ENCODE peak calls at places on chromosomes 13 and 19, in six cellular contexts. Y is MCF 10A, J is tibial artery, Z is heart right ventricle, P is B cell, I is PC-3. W is an unnamed sample.

GRCh38 chr13:65240773-65241172 is 1989.4 kb downstream of the PCDH9 start:
- DNase-seq in Y (no peak), J (no peak), Z (no peak), P (no peak), I (no peak), W (no peak)

GRCh38 chr19:5145521-5146511 is 176.9 kb downstream of the KDM4B start:
- DNase-seq in Y (no peak), J (peak), Z (no peak), P (peak), I (no peak), W (no peak)

GRCh38 chr19:7013678-7014077 is 7.6 kb downstream of the MBD3L2B start:
- DNase-seq in Y (peak), J (no peak), Z (no peak), P (no peak), I (peak), W (peak)

GRCh38 chr19:1063030-1063908 is 3.7 kb upstream of the ARHGAP45 start:
- DNase-seq in Y (peak), J (no peak), Z (no peak), P (peak), I (peak), W (peak)

GRCh38 chr19:57088125-57088524 is 31.7 kb upstream of the USP29 start:
- DNase-seq in Y (no peak), J (no peak), Z (no peak), P (no peak), I (no peak), W (no peak)

GRCh38 chr19:55479451-55480230 is 3.2 kb downstream of the ZNF628 start:
- DNase-seq in Y (no peak), J (no peak), Z (no peak), P (no peak), I (no peak), W (no peak)

GRCh38 chr19:408441-409005 is 424 bp downstream of the C2CD4C start:
- DNase-seq in Y (no peak), J (peak), Z (no peak), P (peak), I (no peak), W (peak)

GRCh38 chr13:45393941-45394570 is 24.1 kb downstream of the SLC25A30 start:
- DNase-seq in Y (peak), J (no peak), Z (peak), P (peak), I (peak), W (peak)

GRCh38 chr19:49229416-49229815 is 71.8 kb downstream of the TRPM4 start:
- DNase-seq in Y (no peak), J (no peak), Z (no peak), P (no peak), I (no peak), W (no peak)

DNA sequence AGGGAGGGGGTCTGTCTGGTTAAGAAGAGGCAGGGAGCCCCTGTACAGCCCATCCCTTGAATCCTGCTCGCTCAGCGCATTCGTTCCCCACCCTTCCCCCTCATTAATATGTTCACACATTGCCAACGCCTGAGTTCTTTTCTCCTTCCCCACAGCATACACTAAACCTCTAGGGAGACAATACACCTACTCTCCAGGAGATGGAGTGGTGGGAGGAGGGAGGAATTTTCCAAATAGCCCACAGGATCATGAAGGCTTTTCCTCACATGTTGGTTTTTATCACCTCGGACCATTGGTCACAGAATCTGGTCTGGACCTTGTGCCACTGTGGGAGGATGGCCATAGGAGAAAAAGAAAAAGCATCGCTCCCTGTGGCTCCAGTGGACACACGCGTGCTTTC is 294.9 kb downstream of the SHISA2 start:
- DNase-seq in Y (no peak), J (no peak), Z (no peak), P (no peak), I (no peak), W (no peak)
- TF ChIP-seq CTCF in Y (no peak), J (no peak), Z (no peak), P (no peak), I (peak), W (no peak)

DNA sequence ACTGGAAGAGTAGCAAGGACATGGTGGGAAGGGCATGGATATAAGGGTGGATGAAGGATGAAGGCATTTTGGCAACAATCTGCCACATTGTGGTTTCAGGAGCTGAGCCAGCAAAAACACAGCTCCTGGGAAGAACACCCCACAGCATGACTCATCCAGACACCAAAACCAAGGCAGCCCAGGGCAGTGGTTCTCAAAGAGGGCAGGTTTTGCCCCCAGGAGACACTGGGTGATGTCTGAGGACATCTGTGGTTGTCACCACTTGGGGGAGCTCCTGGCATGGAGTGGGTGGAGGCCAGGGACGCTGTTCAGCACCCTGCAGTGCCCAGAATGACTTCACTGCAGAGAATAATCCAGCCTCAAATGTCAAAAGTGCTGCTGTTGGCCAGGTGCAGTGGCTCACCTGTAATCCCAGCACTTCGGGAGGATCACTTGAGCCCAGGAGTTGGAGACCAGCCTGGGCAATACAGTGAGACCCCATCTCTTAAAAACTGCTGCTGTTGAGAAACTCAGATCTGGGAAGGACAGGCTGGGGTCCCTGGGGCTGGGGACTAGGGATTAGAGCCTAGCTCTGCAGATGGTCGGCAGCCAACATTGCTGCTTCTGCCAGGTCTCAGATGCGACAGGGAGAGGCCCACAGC is 16.1 kb downstream of the ZFR2 start:
- DNase-seq in Y (peak), J (no peak), Z (peak), P (peak), I (peak), W (no peak)
- TF ChIP-seq CTCF in Y (peak), J (no peak), Z (peak), P (peak), I (peak), W (peak)

GRCh38 chr19:35612224-35612558 is 344 bp upstream of the HAUS5 start:
- DNase-seq in Y (no peak), J (no peak), Z (no peak), P (no peak), I (no peak), W (no peak)
- TF ChIP-seq CTCF in Y (no peak), J (no peak), Z (no peak), P (no peak), I (no peak), W (no peak)

GRCh38 chr13:28376604-28377003 is 118.3 kb downstream of the FLT1 start:
- DNase-seq in Y (no peak), J (no peak), Z (no peak), P (no peak), I (no peak), W (no peak)
- TF ChIP-seq CTCF in Y (no peak), J (no peak), Z (peak), P (no peak), I (no peak), W (no peak)

W was measured in GM13977.